ENCODE peak calls at places on chromosome 17, in nine cellular contexts. R, B, T, H, W, A, M, V and Y are unnamed samples.
A peak's percentile ranks its signal among the peaks of the same experiment; 100 is the strongest.

GRCh38 chr17:42759982-42760651 is 910 bp upstream of the RAMP2 start:
- DNase-seq in R (no peak), B (peak; percentile 40), T (no peak), H (no peak), W (no peak), A (no peak), M (no peak), V (no peak), Y (no peak)

GRCh38 chr17:36675250-36675649 is 73.9 kb downstream of the MRM1 start:
- DNase-seq in R (no peak), B (peak; percentile 23), T (no peak), H (no peak), W (no peak), A (no peak), M (no peak), V (no peak), Y (no peak)

GRCh38 chr17:20234266-20234665 is 225.1 kb downstream of the SPECC1 start:
- DNase-seq in R (no peak), B (no peak), T (no peak), H (no peak), W (no peak), A (no peak), M (no peak), V (no peak), Y (no peak)

GRCh38 chr17:19933633-19934032 is 44.0 kb downstream of the AKAP10 start:
- DNase-seq in R (no peak), B (no peak), T (no peak), H (no peak), W (no peak), A (no peak), M (no peak), V (no peak), Y (no peak)

GRCh38 chr17:10737168-10737622 is 7.4 kb upstream of the TMEM220 start:
- DNase-seq in R (peak; percentile 73), B (peak; percentile 12), T (peak; percentile 44), H (no peak), W (peak; percentile 66), A (peak; percentile 66), M (peak; percentile 70), V (peak; percentile 72), Y (no peak)

GRCh38 chr17:5912927-5913565 is 157.1 kb upstream of the WSCD1 start:
- DNase-seq in R (no peak), B (no peak), T (no peak), H (no peak), W (no peak), A (no peak), M (no peak), V (no peak), Y (no peak)

GRCh38 chr17:78000351-78000750 is 41.8 kb downstream of the TNRC6C start:
- DNase-seq in R (peak; percentile 63), B (no peak), T (no peak), H (peak; percentile 21), W (no peak), A (peak; percentile 48), M (peak; percentile 46), V (no peak), Y (no peak)

GRCh38 chr17:73690581-73691135 is 46.4 kb upstream of the SDK2 start:
- DNase-seq in R (no peak), B (no peak), T (no peak), H (no peak), W (no peak), A (no peak), M (no peak), V (peak; percentile 22), Y (no peak)

GRCh38 chr17:2178798-2179505 is 124.0 kb downstream of the HIC1 start:
- DNase-seq in R (no peak), B (no peak), T (no peak), H (no peak), W (no peak), A (no peak), M (no peak), V (no peak), Y (no peak)

GRCh38 chr17:78722101-78722761 is 59.8 kb downstream of the CYTH1 start:
- DNase-seq in R (no peak), B (peak; percentile 83), T (no peak), H (no peak), W (no peak), A (no peak), M (no peak), V (no peak), Y (no peak)

GRCh38 chr17:9926150-9926804 is 21.2 kb upstream of the RCVRN start:
- DNase-seq in R (no peak), B (no peak), T (no peak), H (no peak), W (no peak), A (no peak), M (no peak), V (no peak), Y (no peak)

GRCh38 chr17:18877104-18877503 is 19.2 kb downstream of the PRPSAP2 start:
- DNase-seq in R (peak; percentile 42), B (no peak), T (no peak), H (no peak), W (no peak), A (peak; percentile 7), M (no peak), V (no peak), Y (no peak)

GRCh38 chr17:78605429-78605828 is 28.2 kb upstream of the DNAH17 start:
- DNase-seq in R (no peak), B (no peak), T (no peak), H (no peak), W (no peak), A (no peak), M (no peak), V (no peak), Y (no peak)

GRCh38 chr17:13410874-13411273 is 190.9 kb downstream of the HS3ST3A1 start:
- DNase-seq in R (peak; percentile 65), B (no peak), T (peak; percentile 41), H (no peak), W (no peak), A (peak; percentile 64), M (peak; percentile 59), V (no peak), Y (no peak)

GRCh38 chr17:44774271-44775135 is 15.7 kb downstream of the ADAM11 start:
- DNase-seq in R (peak; percentile 65), B (peak; percentile 83), T (peak; percentile 73), H (no peak), W (peak; percentile 92), A (peak; percentile 74), M (peak; percentile 73), V (peak; percentile 99), Y (no peak)

GRCh38 chr17:28160610-28161009 is 118.1 kb downstream of the NLK start:
- DNase-seq in R (no peak), B (no peak), T (no peak), H (no peak), W (no peak), A (no peak), M (no peak), V (no peak), Y (no peak)

GRCh38 chr17:27343972-27344607 is 50.2 kb downstream of the WSB1 start:
- DNase-seq in R (peak; percentile 57), B (no peak), T (no peak), H (no peak), W (no peak), A (peak; percentile 72), M (peak; percentile 32), V (no peak), Y (no peak)

GRCh38 chr17:56317351-56318208 is 164.3 kb downstream of the ANKFN1 start:
- DNase-seq in R (no peak), B (no peak), T (no peak), H (no peak), W (no peak), A (peak; percentile 4), M (no peak), V (no peak), Y (no peak)

GRCh38 chr17:74394275-74394950 is 27.1 kb downstream of the GPR142 start:
- DNase-seq in R (no peak), B (no peak), T (no peak), H (no peak), W (no peak), A (no peak), M (no peak), V (no peak), Y (no peak)

GRCh38 chr17:61514491-61514890 is 62.3 kb downstream of the TBX4 start:
- DNase-seq in R (no peak), B (no peak), T (no peak), H (no peak), W (no peak), A (no peak), M (no peak), V (no peak), Y (no peak)

GRCh38 chr17:1162116-1162855 is 17.5 kb downstream of the ABR start:
- DNase-seq in R (no peak), B (no peak), T (no peak), H (no peak), W (no peak), A (no peak), M (no peak), V (no peak), Y (no peak)

GRCh38 chr17:64694207-64694606 is 32.1 kb upstream of the SMURF2 start:
- DNase-seq in R (peak; percentile 64), B (no peak), T (no peak), H (no peak), W (peak; percentile 87), A (peak; percentile 79), M (peak; percentile 92), V (peak; percentile 66), Y (no peak)

GRCh38 chr17:44219636-44220210 is at the start of gene UBTF:
- DNase-seq in R (peak; percentile 43), B (peak; percentile 63), T (peak; percentile 82), H (no peak), W (peak; percentile 71), A (peak; percentile 56), M (no peak), V (no peak), Y (no peak)

GRCh38 chr17:81839301-81839700 is 4.5 kb upstream of the PPP1R27 start:
- DNase-seq in R (no peak), B (no peak), T (no peak), H (no peak), W (no peak), A (no peak), M (no peak), V (no peak), Y (no peak)
- H3K4me3 ChIP-seq in R (no peak overlapping the region), B (no peak overlapping the region), T (no peak overlapping the region), H (no peak overlapping the region), W (no peak overlapping the region), A (no peak overlapping the region), M (no peak overlapping the region), V (no peak overlapping the region), Y (no peak overlapping the region)

GRCh38 chr17:48565024-48565558 is 13.1 kb downstream of the HOXB4 start:
- DNase-seq in R (no peak), B (no peak), T (no peak), H (no peak), W (no peak), A (no peak), M (no peak), V (no peak), Y (no peak)
- H3K4me3 ChIP-seq in R (peak overlapping the region; percentile 67), B (no peak overlapping the region), T (no peak overlapping the region), H (peak overlapping the region; percentile 54), W (no peak overlapping the region), A (no peak overlapping the region), M (peak overlapping the region; percentile 56), V (no peak overlapping the region), Y (no peak overlapping the region)

GRCh38 chr17:39195568-39196160 is 1.8 kb downstream of the CACNB1 start:
- DNase-seq in R (peak; percentile 49), B (peak; percentile 87), T (no peak), H (no peak), W (no peak), A (no peak), M (no peak), V (no peak), Y (no peak)
- H3K4me3 ChIP-seq in R (peak overlapping the region; percentile 81), B (peak overlapping the region; percentile 56), T (no peak overlapping the region), H (peak overlapping the region; percentile 78), W (no peak overlapping the region), A (peak overlapping the region; percentile 77), M (peak overlapping the region; percentile 82), V (no peak overlapping the region), Y (peak overlapping the region; percentile 75)

GRCh38 chr17:81863123-81863675 is 2.9 kb upstream of the P4HB start:
- DNase-seq in R (peak; percentile 42), B (no peak), T (no peak), H (no peak), W (no peak), A (peak; percentile 33), M (no peak), V (no peak), Y (no peak)
- H3K4me3 ChIP-seq in R (no peak overlapping the region), B (no peak overlapping the region), T (no peak overlapping the region), H (no peak overlapping the region), W (no peak overlapping the region), A (no peak overlapping the region), M (no peak overlapping the region), V (no peak overlapping the region), Y (no peak overlapping the region)